ENCODE peak calls at places on chromosomes 4 and X, in seven cellular contexts. Q is naive thymus-derived CD8-positive, alpha-beta T cell; P is stomach; L is activated B cell treated with CpG ODN at 0.5 μM for 24 hours; S is HTR-8/SVneo; V is stimulated activated CD8-positive, alpha-beta memory T cell treated with anti-CD3 and anti-CD28 coated beads, Interleukin-15, amount 100 ng/mL, for 4 hours; R is SW 1271. O is an unnamed sample.
A peak's percentile ranks its signal among the peaks of the same experiment; 100 is the strongest.

GRCh38 chr4:136458326-136458725 is 1074.0 kb downstream of the PCDH18 start:
- DNase-seq in Q (no peak), P (no peak), L (no peak), S (no peak), V (no peak), R (no peak), O (no peak)

GRCh38 chr4:37453361-37454262 is 209.1 kb downstream of the NWD2 start:
- DNase-seq in Q (peak; percentile 25), P (peak; percentile 84), L (peak; percentile 26), S (peak; percentile 9), V (peak; percentile 7), R (peak; percentile 49), O (peak; percentile 84)

GRCh38 chr4:141575884-141576283 is 60.5 kb upstream of the IL15 start:
- DNase-seq in Q (no peak), P (no peak), L (no peak), S (no peak), V (no peak), R (no peak), O (no peak)

GRCh38 chrX:102832661-102833060 is 104.4 kb upstream of the RAB40AL start:
- DNase-seq in Q (no peak), P (no peak), L (no peak), S (no peak), V (no peak), R (no peak), O (no peak)

GRCh38 chrX:70664726-70665125 is 220.1 kb downstream of the DLG3 start:
- DNase-seq in Q (no peak), P (no peak), L (no peak), S (peak; percentile 17), V (no peak), R (no peak), O (no peak)

GRCh38 chr4:185654311-185654710 is 119.0 kb upstream of the PDLIM3 start:
- DNase-seq in Q (no peak), P (no peak), L (no peak), S (no peak), V (no peak), R (no peak), O (no peak)

GRCh38 chr4:73869130-73870055 is at the start of gene CXCL1:
- DNase-seq in Q (no peak), P (peak; percentile 50), L (no peak), S (peak; percentile 8), V (no peak), R (no peak), O (peak; percentile 85)

GRCh38 chrX:74514384-74514783 is 93.1 kb downstream of the SLC16A2 start:
- DNase-seq in Q (no peak), P (no peak), L (no peak), S (no peak), V (no peak), R (no peak), O (no peak)

GRCh38 chr4:48905363-48906015 is 1.1 kb downstream of the OCIAD2 start:
- DNase-seq in Q (no peak), P (peak; percentile 31), L (no peak), S (peak; percentile 49), V (no peak), R (no peak), O (peak; percentile 33)

GRCh38 chr4:143352052-143352451 is 15.4 kb downstream of the GAB1 start:
- DNase-seq in Q (no peak), P (no peak), L (no peak), S (no peak), V (no peak), R (no peak), O (peak; percentile 65)

GRCh38 chrX:38831949-38832348 is 30.7 kb downstream of the MID1IP1 start:
- DNase-seq in Q (no peak), P (no peak), L (no peak), S (no peak), V (no peak), R (no peak), O (no peak)

GRCh38 chr4:145298885-145299284 is 118.5 kb upstream of the OTUD4 start:
- DNase-seq in Q (no peak), P (peak; percentile 55), L (no peak), S (no peak), V (no peak), R (no peak), O (peak; percentile 21)

GRCh38 chrX:101206471-101206870 is 13.1 kb upstream of the DRP2 start:
- DNase-seq in Q (no peak), P (no peak), L (no peak), S (peak; percentile 11), V (no peak), R (no peak), O (no peak)

GRCh38 chr4:128880662-128881061 is 71.2 kb downstream of the JADE1 start:
- DNase-seq in Q (no peak), P (no peak), L (no peak), S (no peak), V (no peak), R (no peak), O (no peak)

GRCh38 chr4:124096290-124096689 is 616.2 kb downstream of the ANKRD50 start:
- DNase-seq in Q (no peak), P (no peak), L (no peak), S (no peak), V (no peak), R (no peak), O (no peak)

GRCh38 chrX:20270557-20270880 is 3.8 kb upstream of the RPS6KA3 start:
- DNase-seq in Q (no peak), P (no peak), L (no peak), S (no peak), V (no peak), R (no peak), O (no peak)

GRCh38 chr4:68129793-68130192 is at the start of gene TMPRSS11F:
- DNase-seq in Q (no peak), P (no peak), L (no peak), S (no peak), V (no peak), R (no peak), O (no peak)

GRCh38 chrX:19829817-19830216 is 57.6 kb downstream of the SH3KBP1 start:
- DNase-seq in Q (no peak), P (no peak), L (no peak), S (no peak), V (no peak), R (no peak), O (no peak)

GRCh38 chrX:45633419-45633818 is 432.7 kb upstream of the DIPK2B start:
- DNase-seq in Q (no peak), P (no peak), L (no peak), S (no peak), V (no peak), R (no peak), O (no peak)

GRCh38 chr4:148126825-148127224 is 315.4 kb downstream of the NR3C2 start:
- DNase-seq in Q (no peak), P (no peak), L (no peak), S (no peak), V (no peak), R (no peak), O (no peak)

GRCh38 chr4:103075435-103075893 is 1.1 kb downstream of the SLC9B2 start:
- DNase-seq in Q (no peak), P (no peak), L (no peak), S (no peak), V (no peak), R (no peak), O (no peak)